ENCODE peak calls at places on chromosomes 6 and 20, in five cellular contexts. H, W, N, T and A are unnamed samples. For H3K27me3 and H3K36me3, the result is how much of the 10 kb centered on the place peaks cover.

GRCh38 chr6:152270301-152270925 is 366.7 kb downstream of the SYNE1 start:
- DNase-seq in H (no peak), W (peak), N (peak), T (no peak), A (peak)

GRCh38 chr20:60630609-60631008 is 621.5 kb upstream of the CDH4 start:
- DNase-seq in H (no peak), W (no peak), N (no peak), T (no peak), A (no peak)

GRCh38 chr20:17863577-17864292 is 104.9 kb downstream of the SNX5 start:
- DNase-seq in H (no peak), W (no peak), N (no peak), T (no peak), A (no peak)

GRCh38 chr6:8066108-8066507 is 1.9 kb upstream of the BLOC1S5 start:
- DNase-seq in H (no peak), W (no peak), N (no peak), T (no peak), A (no peak)

GRCh38 chr6:8589941-8590676 is 154.8 kb upstream of the SLC35B3 start:
- DNase-seq in H (peak), W (peak), N (no peak), T (no peak), A (no peak)

GRCh38 chr6:158017621-158018369 is 36.1 kb downstream of the SYNJ2 start:
- DNase-seq in H (no peak), W (no peak), N (no peak), T (no peak), A (no peak)

GRCh38 chr6:36245572-36246031 is 24.3 kb upstream of the PNPLA1 start:
- DNase-seq in H (no peak), W (no peak), N (no peak), T (no peak), A (no peak)

GRCh38 chr20:62027116-62027515 is 38.6 kb downstream of the TAF4 start:
- DNase-seq in H (no peak), W (no peak), N (no peak), T (peak), A (no peak)

GRCh38 chr6:95574811-95575210 is 2.5 kb upstream of the MANEA start:
- DNase-seq in H (no peak), W (peak), N (no peak), T (no peak), A (no peak)

GRCh38 chr6:147841749-147842148 is 333.3 kb downstream of the SAMD5 start:
- DNase-seq in H (no peak), W (no peak), N (no peak), T (no peak), A (no peak)

GRCh38 chr6:57190140-57190539 is 18.0 kb downstream of the BAG2 start:
- DNase-seq in H (no peak), W (peak), N (no peak), T (no peak), A (no peak)

GRCh38 chr6:56021943-56022342 is 146.6 kb upstream of the BMP5 start:
- DNase-seq in H (no peak), W (no peak), N (no peak), T (no peak), A (no peak)

GRCh38 chr6:57097596-57097995 is 7.6 kb downstream of the ZNF451 start:
- DNase-seq in H (no peak), W (peak), N (peak), T (no peak), A (no peak)

GRCh38 chr6:43386492-43386891 is 17.0 kb upstream of the ZNF318 start:
- DNase-seq in H (no peak), W (no peak), N (no peak), T (no peak), A (no peak)

GRCh38 chr6:13923527-13924145 is 1.1 kb upstream of the RNF182 start:
- DNase-seq in H (no peak), W (peak), N (peak), T (no peak), A (peak)
- H3K4me3 ChIP-seq in H (peak), W (peak), N (peak), T (no peak), A (peak)

GRCh38 chr6:159400806-159401205 is 231.6 kb downstream of the FNDC1 start:
- DNase-seq in H (no peak), W (no peak), N (no peak), T (no peak), A (no peak)

GRCh38 chr6:159398633-159399032 is 229.4 kb downstream of the FNDC1 start:
- DNase-seq in H (no peak), W (no peak), N (no peak), T (no peak), A (no peak)

GRCh38 chr6:159399953-159400352 is 230.8 kb downstream of the FNDC1 start:
- DNase-seq in H (no peak), W (no peak), N (no peak), T (no peak), A (no peak)

DNA sequence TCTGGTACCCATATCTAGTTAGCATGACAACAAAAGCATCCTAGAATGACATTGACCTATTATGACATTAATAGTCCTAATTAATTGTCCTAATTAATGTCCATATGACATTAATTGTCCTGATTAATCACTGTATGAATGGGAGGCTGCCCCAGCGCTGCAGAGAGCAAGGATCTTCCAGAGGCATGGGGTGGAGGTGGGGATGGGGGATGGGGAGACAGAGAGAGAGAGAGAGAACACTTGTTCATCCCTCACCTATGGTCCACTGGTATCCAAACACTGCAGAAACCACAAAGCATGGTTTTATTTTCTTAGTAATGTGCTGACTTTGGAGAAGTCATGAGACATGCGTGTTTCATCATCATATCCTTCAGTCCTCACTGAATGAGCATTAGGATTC is 235.1 kb downstream of the FNDC1 start:
- DNase-seq in H (no peak), W (no peak), N (no peak), T (no peak), A (no peak)
- H3K27me3 ChIP-seq in H (under half), W (under half), N (under half), T (under half), A (under half)

GRCh38 chr6:71395731-71396409 is 107.3 kb downstream of the OGFRL1 start:
- DNase-seq in H (no peak), W (no peak), N (no peak), T (no peak), A (no peak)

GRCh38 chr6:71391126-71391525 is 102.5 kb downstream of the OGFRL1 start:
- DNase-seq in H (no peak), W (no peak), N (no peak), T (no peak), A (no peak)

GRCh38 chr6:71392286-71392685 is 103.7 kb downstream of the OGFRL1 start:
- DNase-seq in H (no peak), W (no peak), N (no peak), T (no peak), A (no peak)

GRCh38 chr6:71394001-71394432 is 105.4 kb downstream of the OGFRL1 start:
- DNase-seq in H (no peak), W (peak), N (no peak), T (no peak), A (no peak)

GRCh38 chr6:71393471-71393870 is 104.9 kb downstream of the OGFRL1 start:
- DNase-seq in H (no peak), W (no peak), N (no peak), T (no peak), A (no peak)
- H3K36me3 ChIP-seq in H (under half), W (under half), N (under half), T (under half), A (under half)

GRCh38 chr20:3887870-3888614 is 1.1 kb upstream of the PANK2 start:
- DNase-seq in H (no peak), W (peak), N (peak), T (no peak), A (no peak)

GRCh38 chr20:3888622-3889488 is at the start of gene PANK2:
- DNase-seq in H (peak), W (peak), N (peak), T (peak), A (peak)

GRCh38 chr20:3889489-3890409 is 562 bp downstream of the PANK2 start:
- DNase-seq in H (peak), W (peak), N (no peak), T (peak), A (peak)

GRCh38 chr20:3890999-3891929 is 2.1 kb downstream of the PANK2 start:
- DNase-seq in H (no peak), W (no peak), N (no peak), T (no peak), A (no peak)

DNA sequence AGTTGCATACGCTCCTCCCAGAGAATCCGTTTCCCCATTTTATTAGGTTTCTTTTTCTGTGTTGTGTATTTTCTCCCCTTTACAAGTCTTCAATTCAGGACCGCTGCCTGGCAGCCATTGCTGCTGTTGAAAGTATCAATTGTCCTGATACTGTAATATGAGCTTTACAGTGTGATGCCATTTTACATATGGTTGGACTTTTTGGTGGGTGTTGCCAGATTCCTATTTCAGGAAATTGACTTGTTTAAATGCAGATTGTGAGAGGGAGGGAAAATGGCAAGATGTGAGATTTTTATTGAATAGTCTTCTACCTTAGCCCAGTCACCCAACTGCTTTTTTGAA is 1.2 kb downstream of the PANK2 start:
- DNase-seq in H (peak), W (peak), N (no peak), T (no peak), A (no peak)
- H3K4me3 ChIP-seq in H (peak), W (peak), N (peak), T (peak), A (peak)

DNA sequence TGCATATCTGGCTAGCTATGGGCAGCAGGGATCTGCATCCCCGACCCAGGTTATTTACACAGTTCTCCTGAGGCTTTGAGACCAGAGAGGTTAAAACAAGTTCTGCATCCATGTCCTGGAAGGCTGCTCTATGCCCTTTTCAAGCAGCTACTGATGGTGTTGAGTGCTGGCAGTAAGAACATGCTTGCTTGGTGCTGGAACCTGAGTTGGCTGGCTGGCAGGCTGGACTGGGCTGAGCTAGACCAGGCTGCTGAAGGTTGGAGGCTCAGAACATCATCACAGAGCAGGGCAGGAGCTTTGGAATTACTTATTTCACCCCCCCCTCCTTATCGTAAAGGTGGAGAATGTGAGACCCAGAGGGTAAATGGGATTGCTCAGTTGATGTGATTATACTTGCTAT is 16.9 kb upstream of the LRFN2 start:
- DNase-seq in H (no peak), W (no peak), N (no peak), T (no peak), A (no peak)
- H3K27me3 ChIP-seq in H (under half), W (half or more), N (under half), T (under half), A (under half)

DNA sequence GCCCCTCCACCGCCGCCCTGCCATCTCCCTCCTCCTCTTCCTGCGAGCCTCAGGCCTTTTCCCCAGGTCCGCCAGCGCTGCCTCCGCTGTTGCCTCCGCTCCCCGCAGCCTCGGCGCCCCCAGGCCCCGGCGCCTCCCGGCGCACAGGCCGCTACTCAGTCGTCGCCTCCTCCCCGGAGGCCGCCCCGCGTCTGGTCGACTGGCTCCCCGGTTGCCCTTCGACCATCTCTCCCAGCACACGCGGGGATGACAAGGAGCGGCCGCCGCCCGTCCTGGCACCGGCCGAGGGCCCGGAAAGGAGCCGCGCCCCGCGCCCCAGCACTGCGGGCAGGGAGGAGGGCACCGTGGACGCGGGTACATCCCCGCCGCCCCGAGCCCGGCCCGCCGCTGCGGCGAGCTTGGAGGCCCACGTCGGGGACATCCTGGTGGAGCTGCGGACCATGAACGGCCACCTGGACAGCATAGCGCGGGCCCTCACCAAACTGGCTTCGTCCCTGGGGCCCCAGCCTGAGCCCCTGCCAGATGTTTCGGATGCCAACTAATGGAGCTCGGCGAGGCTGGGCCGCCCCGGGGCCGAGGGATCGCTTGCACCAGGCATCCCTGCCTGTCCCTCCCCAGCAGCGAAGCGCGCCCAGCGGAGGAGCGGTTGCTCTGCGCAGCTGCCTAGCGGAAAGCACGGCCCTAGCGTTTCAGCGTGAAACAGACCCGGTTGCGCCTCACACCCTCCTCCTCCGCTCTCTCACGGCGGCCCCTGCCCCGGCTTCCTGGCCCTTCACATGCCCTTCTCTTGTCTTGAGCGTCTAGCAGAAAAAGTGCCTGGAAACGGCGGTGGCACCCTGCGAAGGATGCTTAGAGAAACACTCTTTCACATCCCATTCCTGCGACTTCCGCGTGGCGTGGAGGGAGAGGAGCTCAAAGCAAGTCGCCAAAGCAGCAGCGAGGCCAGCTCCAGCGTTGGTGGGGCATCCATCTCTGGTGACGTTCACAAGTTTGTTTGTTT is 285.7 kb upstream of the SUPT3H start:
- DNase-seq in H (peak), W (no peak), N (peak), T (peak), A (no peak)
- H3K36me3 ChIP-seq in H (under half), W (under half), N (under half), T (under half), A (under half)

GRCh38 chr20:40010483-40010882 is 678.6 kb downstream of the MAFB start:
- DNase-seq in H (no peak), W (no peak), N (no peak), T (no peak), A (peak)
- H3K4me3 ChIP-seq in H (no peak), W (no peak), N (no peak), T (no peak), A (no peak)